ENCODE peak calls at places on chromosomes 5 and 9, in seven cellular contexts. D is A549, A is spleen, H is fibroblast of the aortic adventitia, U is cardiac fibroblast, Q is lower lobe of right lung, B is foreskin fibroblast. X is an unnamed sample.

GRCh38 chr9:77725820-77726219 is 77.7 kb upstream of the GNA14 start:
- DNase-seq in D (no peak), A (no peak), H (no peak), U (no peak), Q (no peak), B (no peak), X (no peak)

GRCh38 chr5:151214614-151215545 is 9.0 kb downstream of the CCDC69 start:
- DNase-seq in D (no peak), A (peak), H (no peak), U (no peak), Q (no peak), B (no peak), X (no peak)

GRCh38 chr9:97474373-97474925 is 27.0 kb upstream of the TMOD1 start:
- DNase-seq in D (no peak), A (no peak), H (no peak), U (peak), Q (no peak), B (peak), X (no peak)

GRCh38 chr5:57777174-57777581 is 294.6 kb upstream of the ACTBL2 start:
- DNase-seq in D (no peak), A (no peak), H (no peak), U (no peak), Q (no peak), B (no peak), X (peak)

GRCh38 chr9:7325980-7326379 is 473.6 kb downstream of the DMAC1 start:
- DNase-seq in D (no peak), A (no peak), H (no peak), U (no peak), Q (no peak), B (no peak), X (no peak)

GRCh38 chr5:112109331-112109993 is 309.6 kb downstream of the EPB41L4A start:
- DNase-seq in D (peak), A (no peak), H (peak), U (peak), Q (peak), B (peak), X (peak)

GRCh38 chr9:38047301-38048251 is 21.5 kb downstream of the SHB start:
- DNase-seq in D (peak), A (no peak), H (peak), U (peak), Q (peak), B (peak), X (peak)

GRCh38 chr5:177426566-177427210 is at the start of gene GRK6:
- DNase-seq in D (no peak), A (peak), H (no peak), U (peak), Q (peak), B (no peak), X (no peak)

GRCh38 chr5:115429345-115429940 is 115.1 kb downstream of the FEM1C start:
- DNase-seq in D (no peak), A (no peak), H (no peak), U (peak), Q (no peak), B (no peak), X (peak)

GRCh38 chr5:109234381-109234780 is 175.4 kb downstream of the PJA2 start:
- DNase-seq in D (no peak), A (no peak), H (no peak), U (no peak), Q (no peak), B (no peak), X (no peak)

GRCh38 chr5:168666356-168666755 is 87.2 kb upstream of the PANK3 start:
- DNase-seq in D (no peak), A (peak), H (no peak), U (no peak), Q (no peak), B (no peak), X (no peak)

GRCh38 chr5:112570708-112571448 is 151.8 kb upstream of the EPB41L4A start:
- DNase-seq in D (no peak), A (no peak), H (no peak), U (no peak), Q (no peak), B (no peak), X (no peak)

GRCh38 chr5:139882961-139883539 is 87.4 kb downstream of the PSD2 start:
- DNase-seq in D (no peak), A (peak), H (no peak), U (no peak), Q (no peak), B (no peak), X (no peak)

GRCh38 chr9:19085295-19085694 is 17.4 kb downstream of the HAUS6 start:
- DNase-seq in D (peak), A (no peak), H (peak), U (peak), Q (no peak), B (no peak), X (no peak)

GRCh38 chr5:179271821-179272325 is 73.4 kb downstream of the ADAMTS2 start:
- DNase-seq in D (no peak), A (peak), H (no peak), U (no peak), Q (peak), B (no peak), X (no peak)

GRCh38 chr9:111959468-111959941 is 62.9 kb downstream of the UGCG start:
- DNase-seq in D (peak), A (no peak), H (peak), U (peak), Q (peak), B (peak), X (no peak)

GRCh38 chr9:82412586-82412985 is 424.0 kb downstream of the SPATA31D1 start:
- DNase-seq in D (no peak), A (no peak), H (peak), U (no peak), Q (no peak), B (no peak), X (no peak)

GRCh38 chr5:142866563-142867275 is 96.5 kb downstream of the ARHGAP26 start:
- DNase-seq in D (peak), A (no peak), H (peak), U (peak), Q (no peak), B (no peak), X (peak)

GRCh38 chr9:33197279-33197678 is 30.1 kb upstream of the B4GALT1 start:
- DNase-seq in D (no peak), A (no peak), H (peak), U (no peak), Q (no peak), B (no peak), X (no peak)

GRCh38 chr9:135524130-135524861 is 3.1 kb downstream of the LCN1 start:
- DNase-seq in D (no peak), A (no peak), H (no peak), U (peak), Q (no peak), B (peak), X (no peak)

GRCh38 chr5:178336889-178337785 is 104.5 kb upstream of the PHYKPL start:
- DNase-seq in D (no peak), A (peak), H (no peak), U (no peak), Q (no peak), B (no peak), X (no peak)

GRCh38 chr5:35853652-35854051 is 3.0 kb upstream of the IL7R start:
- DNase-seq in D (no peak), A (no peak), H (no peak), U (no peak), Q (peak), B (no peak), X (no peak)

GRCh38 chr5:72268753-72269410 is 51.2 kb downstream of the MRPS27 start:
- DNase-seq in D (peak), A (no peak), H (peak), U (peak), Q (no peak), B (no peak), X (no peak)

GRCh38 chr5:107542428-107542827 is 128.3 kb downstream of the EFNA5 start:
- DNase-seq in D (peak), A (no peak), H (peak), U (peak), Q (peak), B (peak), X (peak)

GRCh38 chr9:18357321-18357720 is 116.6 kb upstream of the ADAMTSL1 start:
- DNase-seq in D (no peak), A (no peak), H (no peak), U (no peak), Q (no peak), B (no peak), X (no peak)

GRCh38 chr9:6667633-6668280 is 22.2 kb upstream of the GLDC start:
- DNase-seq in D (peak), A (no peak), H (peak), U (peak), Q (no peak), B (peak), X (no peak)

GRCh38 chr5:147857302-147858129 is 21.0 kb upstream of the SCGB3A2 start:
- DNase-seq in D (peak), A (no peak), H (peak), U (peak), Q (peak), B (peak), X (peak)

GRCh38 chr5:98769006-98769255 is 4.5 kb upstream of the RGMB start:
- DNase-seq in D (no peak), A (peak), H (no peak), U (no peak), Q (peak), B (no peak), X (no peak)

GRCh38 chr5:142769793-142770649 is at the start of gene ARHGAP26:
- DNase-seq in D (peak), A (peak), H (peak), U (peak), Q (peak), B (peak), X (peak)

GRCh38 chr9:76107487-76107886 is 217.0 kb downstream of the PCSK5 start:
- DNase-seq in D (no peak), A (no peak), H (peak), U (peak), Q (no peak), B (peak), X (no peak)

GRCh38 chr9:63817622-63818518 is 1467.1 kb downstream of the FOXD4L5 start:
- DNase-seq in D (no peak), A (peak), H (peak), U (peak), Q (peak), B (no peak), X (no peak)

DNA sequence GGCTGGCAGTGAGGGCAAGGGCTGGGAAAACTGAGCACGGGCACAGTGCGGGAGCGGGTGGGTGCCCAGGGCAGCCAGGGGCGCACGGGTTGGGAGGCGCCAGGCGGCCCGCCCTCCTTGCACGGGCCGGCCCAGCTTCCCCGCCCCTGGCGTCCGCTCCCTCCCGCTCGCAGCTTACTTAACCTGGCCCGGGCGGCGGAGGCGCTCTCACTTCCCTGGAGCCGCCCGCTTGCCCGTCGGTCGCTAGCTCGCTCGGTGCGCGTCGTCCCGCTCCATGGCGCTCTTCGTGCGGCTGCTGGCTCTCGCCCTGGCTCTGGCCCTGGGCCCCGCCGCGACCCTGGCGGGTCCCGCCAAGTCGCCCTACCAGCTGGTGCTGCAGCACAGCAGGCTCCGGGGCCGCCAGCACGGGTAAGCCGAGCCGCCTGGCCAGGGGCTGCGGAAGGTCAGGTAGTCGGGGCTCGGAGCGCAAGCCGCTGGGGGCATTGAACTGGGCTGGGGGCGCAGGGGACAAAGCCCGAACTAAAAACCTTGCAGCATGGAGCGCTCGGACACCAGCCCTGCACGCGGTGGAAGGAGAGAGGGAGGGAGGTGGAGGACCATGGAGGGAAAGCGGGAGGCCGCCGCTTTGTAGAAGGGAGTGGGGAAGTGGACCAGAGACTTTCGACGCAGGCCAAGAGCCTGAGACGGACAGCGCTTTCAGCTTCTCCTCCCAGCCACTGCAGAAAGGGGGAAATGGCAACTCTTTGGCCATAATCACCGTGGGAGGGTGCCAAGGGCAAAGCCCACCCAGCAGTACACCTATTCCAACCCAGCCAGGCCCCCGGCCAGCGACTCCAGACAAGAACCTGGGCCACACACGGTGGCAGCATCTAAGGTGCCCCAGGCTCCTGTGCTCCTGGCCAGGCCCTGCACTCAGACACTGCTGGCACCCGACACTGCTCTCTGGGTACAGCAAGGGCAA is at the start of gene TGFBI:
- DNase-seq in D (peak), A (peak), H (peak), U (peak), Q (peak), B (peak), X (no peak)
- H3K4me3 ChIP-seq in D (peak), A (peak), H (peak), U (peak), Q (peak), B (peak), X (no peak)

GRCh38 chr5:138140268-138140667 is 1.0 kb upstream of the NME5 start:
- DNase-seq in D (no peak), A (no peak), H (no peak), U (no peak), Q (no peak), B (no peak), X (no peak)

GRCh38 chr5:138141734-138142133 is 2.5 kb upstream of the NME5 start:
- DNase-seq in D (no peak), A (no peak), H (no peak), U (no peak), Q (no peak), B (no peak), X (no peak)

GRCh38 chr5:138138949-138139775 is at the start of gene NME5:
- DNase-seq in D (no peak), A (peak), H (peak), U (peak), Q (peak), B (peak), X (peak)

DNA sequence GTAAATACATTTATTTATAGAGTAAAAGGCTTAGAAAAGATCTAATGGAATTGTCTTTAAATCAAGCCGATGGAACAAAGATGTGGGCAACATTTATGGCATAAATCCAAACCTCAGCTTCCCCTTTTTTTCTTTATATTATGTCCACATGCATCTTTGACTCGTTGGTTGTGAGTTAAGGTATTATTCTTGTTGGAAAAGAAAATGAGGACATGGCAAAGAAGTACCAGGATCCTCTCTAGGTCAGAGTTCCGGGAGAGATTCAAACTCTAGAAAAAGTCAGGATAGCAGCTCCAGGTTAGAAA is 500 bp upstream of the NME5 start:
- DNase-seq in D (no peak), A (no peak), H (no peak), U (no peak), Q (no peak), B (no peak), X (no peak)
- H3K4me3 ChIP-seq in D (no peak), A (peak), H (no peak), U (no peak), Q (peak), B (no peak), X (peak)

DNA sequence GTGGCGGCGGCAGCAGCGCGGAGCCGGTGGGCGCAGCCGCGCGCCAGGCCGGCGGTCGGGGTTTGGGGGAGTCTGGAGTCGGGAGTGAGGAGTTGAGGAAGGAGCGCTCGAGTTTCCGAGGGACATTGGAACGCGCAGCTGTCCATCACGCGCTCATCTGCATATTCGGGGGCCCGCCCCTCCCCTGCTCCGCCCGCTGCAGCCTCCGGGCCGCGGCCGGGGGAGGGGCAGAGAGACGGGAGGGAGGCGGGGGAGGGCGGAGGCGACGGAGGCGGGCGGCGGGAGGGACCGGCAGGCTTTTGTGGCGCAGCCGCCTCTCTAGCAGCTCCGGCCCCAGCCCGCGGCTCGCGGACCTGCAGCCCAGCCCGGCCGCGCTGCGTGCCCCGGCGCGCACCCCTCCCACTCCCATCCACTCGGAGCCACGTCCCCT is at the start of gene IRX2:
- DNase-seq in D (peak), A (no peak), H (peak), U (peak), Q (peak), B (peak), X (peak)
- H3K4me3 ChIP-seq in D (peak), A (peak), H (peak), U (peak), Q (peak), B (peak), X (peak)

DNA sequence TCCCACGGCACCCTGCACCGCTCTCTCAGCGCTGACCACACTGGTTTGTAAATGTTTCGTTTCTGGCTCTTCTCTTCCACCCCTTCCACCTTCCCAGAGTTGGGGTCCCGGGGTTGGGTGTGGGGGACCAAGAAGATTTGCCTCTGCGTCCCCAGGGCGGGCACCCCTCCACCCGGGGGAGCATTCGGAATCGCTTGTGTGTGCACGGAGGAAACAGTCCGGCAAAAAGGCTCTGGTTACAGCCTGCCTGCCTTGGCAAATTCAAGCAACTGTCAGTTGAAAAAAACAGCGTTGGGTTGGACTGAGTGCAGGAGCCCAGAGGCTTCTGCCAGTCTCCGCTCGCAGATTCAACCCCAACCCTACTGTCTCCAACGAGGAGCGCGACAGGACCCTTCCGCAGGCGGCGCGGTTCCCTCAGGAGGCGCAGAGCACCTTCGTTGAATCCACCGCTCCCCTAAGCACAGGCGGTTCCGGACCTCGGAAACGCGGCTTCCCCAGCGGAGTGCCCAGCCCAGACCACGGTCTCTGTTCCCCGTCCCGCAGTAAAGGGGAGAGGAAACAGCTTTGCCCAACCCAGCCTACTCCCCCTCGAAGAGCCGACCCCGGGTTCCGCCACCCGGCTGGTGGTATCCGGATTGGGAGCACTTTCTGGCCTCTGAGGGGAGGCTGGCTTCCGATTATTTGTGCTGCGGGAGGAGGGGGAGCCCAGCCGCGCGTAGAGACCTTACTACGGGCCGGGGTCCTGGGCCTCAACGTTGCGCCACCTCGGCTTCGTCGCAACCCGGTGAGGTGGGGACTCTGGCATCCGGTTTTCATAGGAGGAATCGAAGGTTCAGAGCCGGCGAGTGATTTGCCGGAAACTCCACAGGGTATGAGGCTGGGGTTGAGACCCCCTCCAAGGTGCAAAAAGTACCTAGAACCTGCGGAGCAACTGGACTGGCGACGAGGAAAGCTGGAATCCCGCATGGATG is 9.6 kb downstream of the LHX6 start:
- DNase-seq in D (no peak), A (no peak), H (peak), U (no peak), Q (no peak), B (no peak), X (no peak)
- H3K4me3 ChIP-seq in D (no peak), A (peak), H (no peak), U (no peak), Q (peak), B (no peak), X (no peak)

GRCh38 chr5:56481998-56482698 is 249.0 kb upstream of the ANKRD55 start:
- DNase-seq in D (no peak), A (no peak), H (no peak), U (no peak), Q (no peak), B (no peak), X (no peak)
- H3K4me3 ChIP-seq in D (peak), A (peak), H (no peak), U (no peak), Q (peak), B (peak), X (no peak)

GRCh38 chr5:171391996-171392577 is 4.4 kb downstream of the NPM1 start:
- DNase-seq in D (no peak), A (peak), H (no peak), U (no peak), Q (no peak), B (no peak), X (no peak)

GRCh38 chr5:171392585-171393159 is 5.0 kb downstream of the NPM1 start:
- DNase-seq in D (no peak), A (no peak), H (no peak), U (no peak), Q (no peak), B (no peak), X (no peak)

GRCh38 chr5:171397599-171397998 is 9.9 kb downstream of the NPM1 start:
- DNase-seq in D (no peak), A (no peak), H (peak), U (no peak), Q (no peak), B (no peak), X (no peak)

GRCh38 chr5:171397190-171397589 is 9.5 kb downstream of the NPM1 start:
- DNase-seq in D (no peak), A (no peak), H (no peak), U (no peak), Q (no peak), B (no peak), X (no peak)

DNA sequence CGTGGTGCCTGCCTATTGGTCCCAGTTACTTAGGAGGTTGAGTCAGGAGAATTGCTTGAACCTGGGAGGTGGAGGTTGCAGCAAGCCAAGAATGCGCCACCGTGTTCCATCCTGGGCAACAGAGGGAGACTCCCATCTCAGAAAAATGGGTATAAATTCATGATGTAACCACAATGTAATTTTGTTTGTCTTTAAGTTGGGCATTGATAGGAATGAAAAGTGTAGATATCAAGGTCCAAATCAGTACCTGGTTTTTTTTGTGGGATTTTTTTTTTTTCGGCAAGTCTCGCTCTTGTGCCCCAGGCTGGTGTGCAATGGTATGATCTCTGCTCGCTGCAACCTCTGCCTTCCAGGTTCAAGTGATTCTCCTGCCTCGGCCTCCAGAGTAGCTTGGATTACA is 7.4 kb downstream of the NPM1 start:
- DNase-seq in D (no peak), A (no peak), H (no peak), U (no peak), Q (no peak), B (no peak), X (no peak)
- H3K4me3 ChIP-seq in D (no peak), A (no peak), H (no peak), U (no peak), Q (no peak), B (no peak), X (no peak)

X was measured in LNCaP clone FGC.